ENCODE peak calls at places on chromosomes 4 and X, in five cellular contexts. S is bronchial epithelial cell, R is ACHN, A is left cardiac atrium, Z is T-helper 2 cell. N is an unnamed sample.

GRCh38 chr4:114036864-114037263 is 57.4 kb upstream of the ARSJ start:
- DNase-seq in A (no peak), Z (no peak), R (no peak), S (no peak), N (no peak)

GRCh38 chr4:94880976-94881375 is 123.2 kb downstream of the BMPR1B start:
- DNase-seq in A (no peak), S (no peak), Z (no peak), R (no peak), N (no peak)

GRCh38 chr4:45423876-45424275 is 697.5 kb upstream of the GNPDA2 start:
- DNase-seq in A (no peak), S (no peak), Z (no peak), R (no peak), N (no peak)

GRCh38 chr4:1249731-1250526 is 999 bp upstream of the CTBP1 start:
- DNase-seq in Z (peak), R (peak), A (peak), S (peak), N (no peak)

GRCh38 chr4:72918362-72918761 is 151.2 kb downstream of the COX18 start:
- DNase-seq in A (no peak), R (no peak), Z (no peak), S (no peak), N (no peak)

GRCh38 chrX:115625577-115626301 is 64.8 kb downstream of the PLS3 start:
- DNase-seq in A (no peak), S (no peak), Z (no peak), R (no peak), N (no peak)

GRCh38 chr4:108048157-108048556 is 58.5 kb downstream of the HADH start:
- DNase-seq in R (no peak), S (no peak), Z (no peak), A (no peak), N (peak)

GRCh38 chr4:139814285-139815015 is 148.8 kb downstream of the MGST2 start:
- DNase-seq in Z (no peak), R (no peak), S (peak), A (peak), N (no peak)

N was measured in right cardiac atrium.